ENCODE peak calls at places on chromosome X, in nine cellular contexts. Z is activated gamma-delta T cell; D is activated CD4-positive, CD25-positive, alpha-beta regulatory T cell; H is aorta; N is NCI-H345; J is head of caudate nucleus; X is T-cell; P is activated naive CD4-positive, alpha-beta T cell treated with anti-CD3 and anti-CD28 coated beads for 36 hours; Y is adipocyte. F is an unnamed sample.

GRCh38 chrX:19791562-19791961 is 95.8 kb downstream of the SH3KBP1 start:
- DNase-seq in Z (no peak), D (no peak), H (no peak), N (no peak), J (no peak), X (no peak), P (no peak), Y (peak), F (no peak)

GRCh38 chrX:63270873-63271272 is 80.3 kb downstream of the SPIN4 start:
- DNase-seq in Z (no peak), D (no peak), H (no peak), N (no peak), J (no peak), X (no peak), P (no peak), Y (no peak), F (no peak)

GRCh38 chrX:34132028-34132427 is at the start of gene FAM47A:
- DNase-seq in Z (no peak), D (no peak), H (no peak), N (no peak), J (no peak), X (no peak), P (no peak), Y (no peak), F (no peak)

GRCh38 chrX:129959493-129959832 is 23.0 kb upstream of the BCORL1 start:
- DNase-seq in Z (no peak), D (no peak), H (no peak), N (no peak), J (no peak), X (no peak), P (no peak), Y (peak), F (no peak)

GRCh38 chrX:7801706-7802105 is 41.3 kb upstream of the VCX start:
- DNase-seq in Z (no peak), D (no peak), H (no peak), N (no peak), J (no peak), X (no peak), P (no peak), Y (no peak), F (no peak)

GRCh38 chrX:133254666-133255065 is 36.5 kb upstream of the TFDP3 start:
- DNase-seq in Z (no peak), D (no peak), H (no peak), N (no peak), J (no peak), X (no peak), P (no peak), Y (peak), F (no peak)

GRCh38 chrX:129450123-129450522 is 73.2 kb downstream of the SMARCA1 start:
- DNase-seq in Z (no peak), D (no peak), H (no peak), N (no peak), J (no peak), X (no peak), P (no peak), Y (no peak), F (no peak)

GRCh38 chrX:70998402-70999027 is 67.6 kb upstream of the SLC7A3 start:
- DNase-seq in Z (no peak), D (no peak), H (no peak), N (peak), J (peak), X (peak), P (peak), Y (peak), F (peak)

GRCh38 chrX:47078129-47079043 is at the start of gene RGN:
- DNase-seq in Z (no peak), D (no peak), H (peak), N (no peak), J (peak), X (no peak), P (no peak), Y (no peak), F (no peak)

GRCh38 chrX:23786268-23786815 is 3.4 kb downstream of the SAT1 start:
- DNase-seq in Z (no peak), D (no peak), H (no peak), N (no peak), J (no peak), X (no peak), P (peak), Y (no peak), F (no peak)

GRCh38 chrX:148380107-148380506 is 120.3 kb upstream of the AFF2 start:
- DNase-seq in Z (no peak), D (no peak), H (no peak), N (no peak), J (no peak), X (no peak), P (peak), Y (no peak), F (no peak)

GRCh38 chrX:3384330-3384729 is 37.9 kb upstream of the MXRA5 start:
- DNase-seq in Z (no peak), D (no peak), H (no peak), N (no peak), J (no peak), X (no peak), P (no peak), Y (peak), F (no peak)

GRCh38 chrX:20317873-20318272 is 51.2 kb upstream of the RPS6KA3 start:
- DNase-seq in Z (no peak), D (no peak), H (no peak), N (no peak), J (no peak), X (no peak), P (no peak), Y (peak), F (no peak)

GRCh38 chrX:153411255-153411987 is at the start of gene ZFP92:
- DNase-seq in Z (no peak), D (no peak), H (no peak), N (no peak), J (peak), X (peak), P (peak), Y (peak), F (no peak)

F was measured in erythroblast.